ENCODE peak calls at places on chromosomes 3 and 15, in eight cellular contexts. W is HCT116, P is A549, H is stomach, R is transverse colon, S is suprapubic skin, Q is tibial nerve, I is H1. F is an unnamed sample.

GRCh38 chr3:156389151-156389760 is 165.7 kb downstream of the SSR3 start:
- DNase-seq in R (no peak), S (no peak), Q (no peak), P (no peak), I (no peak), H (no peak), W (no peak), F (no peak)

GRCh38 chr3:105809204-105809893 is 59.5 kb downstream of the CBLB start:
- DNase-seq in R (no peak), S (no peak), P (no peak), Q (no peak), W (no peak), I (no peak), H (no peak), F (no peak)

GRCh38 chr3:196159952-196160804 is 51.0 kb downstream of the ZDHHC19 start:
- DNase-seq in P (no peak), Q (no peak), I (no peak), H (peak; percentile 74), S (no peak), R (peak; percentile 66), W (no peak), F (peak; percentile 85)

GRCh38 chr3:57733790-57734189 is 22.3 kb upstream of the SLMAP start:
- DNase-seq in W (no peak), P (no peak), S (no peak), H (no peak), Q (no peak), R (no peak), I (no peak), F (no peak)

GRCh38 chr3:177284383-177284881 is 87.2 kb upstream of the TBL1XR1 start:
- DNase-seq in Q (peak; percentile 32), P (peak; percentile 19), I (peak; percentile 75), H (no peak), R (peak; percentile 59), S (peak; percentile 73), W (peak; percentile 71), F (peak; percentile 71)

GRCh38 chr3:152466784-152467183 is 198.1 kb downstream of the MBNL1 start:
- DNase-seq in W (no peak), P (peak; percentile 15), S (no peak), H (no peak), I (no peak), Q (no peak), R (no peak), F (no peak)

GRCh38 chr3:5245927-5246326 is 58.4 kb downstream of the EDEM1 start:
- DNase-seq in R (no peak), I (no peak), Q (no peak), H (no peak), S (no peak), P (no peak), W (no peak), F (no peak)

GRCh38 chr15:40932146-40932545 is 3.0 kb downstream of the DLL4 start:
- DNase-seq in P (no peak), S (no peak), W (no peak), I (no peak), Q (no peak), H (no peak), R (peak; percentile 32), F (no peak)

GRCh38 chr3:23807161-23808015 is 1.6 kb downstream of the UBE2E1 start:
- DNase-seq in I (no peak), S (no peak), W (no peak), R (no peak), Q (peak; percentile 23), P (no peak), H (no peak), F (no peak)

DNA sequence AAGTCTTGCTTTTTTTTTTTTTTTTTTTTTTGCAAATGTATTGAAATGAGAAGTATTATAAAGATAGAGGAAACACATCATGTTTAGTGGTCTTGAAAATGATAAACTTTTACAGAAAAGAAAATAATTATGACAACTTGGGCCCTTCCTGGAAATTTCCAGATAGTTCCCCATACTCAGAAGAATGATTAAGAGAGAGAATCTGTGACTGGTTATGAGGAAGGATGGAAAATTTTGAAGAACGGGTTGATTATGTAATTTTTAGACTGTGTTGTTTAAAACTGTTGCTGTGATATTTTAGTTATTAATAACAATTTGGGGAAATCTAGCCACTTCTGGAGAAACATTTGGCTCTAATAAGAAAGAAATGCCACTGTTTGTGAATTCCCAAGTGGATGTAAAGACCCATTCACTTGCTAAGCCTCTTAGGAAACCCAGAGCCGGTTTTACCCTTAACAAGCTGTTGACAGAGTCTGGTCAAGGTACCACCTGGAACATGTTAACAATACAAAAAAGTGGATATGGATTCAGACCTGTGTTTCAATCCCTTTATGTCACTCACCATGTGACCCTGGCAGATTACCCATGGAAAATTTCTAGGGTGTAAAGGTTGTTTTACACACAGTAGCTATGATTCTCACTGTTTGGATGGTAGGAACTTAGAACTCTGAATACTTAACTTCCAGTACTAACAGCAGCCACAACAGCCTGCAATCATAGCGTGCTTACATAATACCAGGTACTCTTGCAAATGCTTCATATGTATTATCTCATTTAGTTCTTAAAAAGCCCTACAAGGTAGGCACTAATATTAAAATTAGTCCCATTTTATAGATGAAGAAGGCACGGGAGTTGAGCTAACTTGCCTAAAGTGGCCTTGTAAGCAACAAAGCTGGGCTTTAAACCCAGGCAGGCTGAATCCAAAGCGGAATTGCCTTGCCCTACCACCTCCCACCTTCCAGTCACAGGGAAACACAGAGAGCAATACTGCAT is 32.0 kb downstream of the ZBTB38 start:
- DNase-seq in R (peak; percentile 37), P (no peak), S (no peak), H (no peak), Q (no peak), I (no peak), W (no peak), F (no peak)
- H3K4me1 ChIP-seq in R (peaks cover 57% of the 10 kb centered on the region), P (peaks cover 60% of the 10 kb centered on the region), S (peaks cover 54% of the 10 kb centered on the region), H (peaks cover 33% of the 10 kb centered on the region), Q (peaks cover 49% of the 10 kb centered on the region), I (no peaks in the 10 kb centered on the region), W (peaks cover 23% of the 10 kb centered on the region), F (peaks cover 20% of the 10 kb centered on the region)

DNA sequence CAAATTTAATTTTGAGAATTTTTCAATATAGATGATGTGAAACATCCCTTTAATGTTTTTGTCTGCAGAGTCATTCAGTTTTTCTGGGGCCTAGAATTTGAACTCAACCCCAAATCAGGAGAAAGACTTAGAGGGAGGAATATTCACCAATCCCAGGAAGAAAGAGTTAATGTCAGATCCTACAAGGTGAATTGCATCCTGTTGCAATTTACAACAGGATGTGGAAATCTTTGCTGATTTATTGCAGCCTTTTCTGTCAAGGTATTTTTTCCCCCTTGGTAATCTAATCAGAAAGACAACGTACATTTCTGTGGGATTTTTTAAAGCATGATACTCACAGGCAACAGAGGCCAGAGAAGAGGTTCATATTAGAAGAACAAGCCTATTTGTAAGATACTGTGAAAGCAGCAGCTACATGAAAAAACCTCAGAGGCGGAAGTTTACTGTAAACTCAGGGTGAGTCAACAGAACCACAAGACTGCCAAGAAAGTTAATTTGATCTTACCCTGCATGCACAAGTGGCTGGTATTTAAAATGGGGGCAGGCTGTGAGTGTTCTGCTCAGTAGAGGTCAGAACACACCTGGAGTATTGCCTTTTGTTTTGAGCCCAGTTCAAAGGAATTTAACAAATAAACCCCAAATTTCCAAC is 531.8 kb downstream of the AGBL1 start:
- DNase-seq in R (no peak), W (no peak), P (no peak), H (no peak), S (no peak), Q (no peak), I (no peak), F (no peak)
- TF ChIP-seq CTCF in R (no peak), W (no peak), P (no peak), H (no peak), S (no peak), Q (no peak), I (no peak), F (no peak)

DNA sequence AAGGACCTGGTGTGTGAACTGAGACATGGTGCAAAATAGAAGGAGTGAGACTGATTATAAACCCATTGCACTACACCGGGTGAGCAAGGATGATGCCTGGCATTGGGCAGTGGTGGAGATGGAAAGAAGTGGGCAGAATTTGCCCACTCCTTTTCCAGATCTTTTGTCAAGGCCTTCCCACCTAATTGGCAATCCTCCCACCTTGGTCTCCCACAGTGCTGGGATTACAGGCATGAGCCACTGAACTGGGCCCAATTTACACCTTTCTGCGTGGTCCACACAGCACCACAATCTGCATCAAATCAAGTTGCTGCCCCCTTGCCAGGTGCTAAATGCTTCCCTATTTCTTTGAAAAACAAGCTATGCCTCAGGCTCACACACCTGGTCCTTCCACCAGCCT is 5.4 kb downstream of the FBXO40 start:
- DNase-seq in R (no peak), W (no peak), S (no peak), H (no peak), P (no peak), I (no peak), Q (no peak), F (no peak)
- TF ChIP-seq POLR2A in R (no peak), W (no peak), S (no peak), H (no peak), P (no peak), I (no peak), Q (no peak), F (no peak)

GRCh38 chr15:67251318-67251717 is 3.1 kb downstream of the AAGAB start:
- DNase-seq in I (no peak), H (no peak), R (no peak), Q (no peak), S (no peak), P (no peak), W (no peak), F (no peak)
- H3K4me1 ChIP-seq in I (no peaks in the 10 kb centered on the region), H (peaks cover 23% of the 10 kb centered on the region), R (peaks cover 27% of the 10 kb centered on the region), Q (peaks cover 25% of the 10 kb centered on the region), S (peaks cover 23% of the 10 kb centered on the region), P (peaks cover 19% of the 10 kb centered on the region), W (peaks cover 21% of the 10 kb centered on the region), F (peaks cover 3% of the 10 kb centered on the region)

GRCh38 chr3:46907960-46908293 is 30.4 kb downstream of the PTH1R start:
- DNase-seq in P (no peak), H (no peak), S (no peak), I (no peak), W (no peak), R (no peak), Q (no peak), F (no peak)

GRCh38 chr3:46909535-46910161 is 32.1 kb downstream of the PTH1R start:
- DNase-seq in Q (peak; percentile 83), S (peak; percentile 92), W (peak; percentile 51), H (peak; percentile 82), R (peak; percentile 79), P (peak; percentile 88), I (peak; percentile 65), F (peak; percentile 93)

GRCh38 chr3:46907271-46907670 is 29.8 kb downstream of the PTH1R start:
- DNase-seq in H (no peak), W (no peak), I (no peak), S (peak; percentile 45), P (no peak), Q (no peak), R (no peak), F (no peak)

GRCh38 chr3:46908986-46909534 is 31.5 kb downstream of the PTH1R start:
- DNase-seq in I (no peak), W (no peak), H (no peak), Q (no peak), S (peak; percentile 66), R (no peak), P (no peak), F (no peak)

DNA sequence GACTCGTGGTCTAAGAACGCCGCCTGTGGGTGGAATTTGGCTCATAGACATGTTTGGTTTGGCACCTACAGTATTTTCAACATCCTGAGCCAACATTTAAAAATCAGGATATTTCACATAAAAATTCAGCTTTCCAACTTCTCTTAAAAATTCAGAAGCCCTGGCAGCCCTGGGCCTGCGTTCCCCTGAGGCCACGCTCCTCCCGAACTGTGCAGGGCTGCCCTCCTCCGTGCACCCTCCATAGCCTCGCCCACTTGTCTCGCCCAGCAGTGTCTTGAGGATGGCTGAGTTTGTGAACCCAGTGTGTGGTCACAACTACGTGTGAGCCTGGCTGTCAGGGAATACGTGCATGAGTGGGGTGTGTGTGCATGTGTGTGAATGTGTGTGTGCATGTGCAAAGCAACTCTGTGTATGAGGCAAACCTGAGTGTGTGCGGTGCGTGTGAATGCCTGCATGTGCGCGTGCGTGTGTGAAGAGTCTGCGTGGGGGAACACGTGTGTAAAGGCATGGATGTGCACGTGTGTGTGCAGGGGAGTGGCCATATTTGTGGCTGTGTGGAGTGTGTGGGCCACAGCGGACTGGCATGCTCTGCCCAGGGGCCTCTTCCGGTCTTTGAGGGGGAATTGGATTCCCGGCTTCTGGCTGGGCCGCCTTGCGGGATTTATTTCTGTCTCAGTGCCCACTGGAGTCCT is 30.9 kb downstream of the PTH1R start:
- DNase-seq in S (peak; percentile 62), W (no peak), R (no peak), P (no peak), H (no peak), I (no peak), Q (peak; percentile 63), F (peak; percentile 50)
- TF ChIP-seq CTCF in S (no peak), W (no peak), R (no peak), P (no peak), H (peak; percentile 1), I (no peak), Q (peak; percentile 60), F (peak; percentile 15)

F was measured in Peyer's patch.